ENCODE peak calls at places on chromosome 10, in ten cellular contexts. O, L, F, S, W, V, C, D, P and N are unnamed samples.

GRCh38 chr10:100516847-100517246 is 2.8 kb downstream of the SEC31B start:
- DNase-seq in W (peak), F (peak), S (no peak), P (no peak), O (no peak), C (no peak), D (no peak), L (peak), V (peak), N (no peak)

GRCh38 chr10:49139866-49140195 is 6.0 kb upstream of the FAM170B start:
- DNase-seq in D (peak), C (peak), S (no peak), P (no peak), O (no peak), V (no peak), W (peak), L (no peak), F (no peak), N (no peak)

GRCh38 chr10:132796846-132797245 is 10.9 kb upstream of the NKX6-2 start:
- DNase-seq in D (no peak), S (no peak), W (no peak), P (no peak), O (no peak), V (no peak), C (no peak), F (no peak), L (peak), N (no peak)

GRCh38 chr10:46539596-46540411 is 16.7 kb downstream of the GPRIN2 start:
- DNase-seq in L (peak), C (peak), D (no peak), O (no peak), W (peak), P (no peak), S (no peak), F (no peak), V (no peak), N (peak)

GRCh38 chr10:80161321-80162084 is 29.0 kb downstream of the PLAC9 start:
- DNase-seq in S (no peak), F (no peak), W (peak), L (no peak), D (no peak), O (no peak), C (no peak), V (peak), P (no peak), N (no peak)

GRCh38 chr10:133215586-133215985 is 14.4 kb upstream of the UTF1 start:
- DNase-seq in F (no peak), V (no peak), O (no peak), W (no peak), L (no peak), S (no peak), C (no peak), P (no peak), D (no peak), N (no peak)

GRCh38 chr10:78742730-78743615 is 325.8 kb upstream of the ZMIZ1 start:
- DNase-seq in D (peak), P (no peak), L (peak), F (no peak), S (no peak), O (no peak), C (no peak), W (no peak), V (no peak), N (no peak)

GRCh38 chr10:127971973-127972615 is 65.2 kb downstream of the PTPRE start:
- DNase-seq in F (no peak), L (no peak), W (no peak), P (no peak), D (no peak), C (no peak), V (no peak), O (no peak), S (no peak), N (no peak)

GRCh38 chr10:62528441-62528840 is 154.3 kb downstream of the ZNF365 start:
- DNase-seq in F (no peak), D (no peak), P (no peak), S (peak), W (no peak), C (no peak), V (no peak), O (no peak), L (no peak), N (no peak)

GRCh38 chr10:131660427-131660826 is 240.4 kb upstream of the PPP2R2D start:
- DNase-seq in W (no peak), V (no peak), P (no peak), S (no peak), F (no peak), O (no peak), C (no peak), D (no peak), L (no peak), N (no peak)

GRCh38 chr10:82463165-82463564 is 588.2 kb downstream of the NRG3 start:
- DNase-seq in S (no peak), O (no peak), W (no peak), L (no peak), D (no peak), C (no peak), F (no peak), V (no peak), P (no peak), N (no peak)

GRCh38 chr10:19532411-19532810 is 283.8 kb upstream of the PLXDC2 start:
- DNase-seq in C (no peak), L (no peak), W (no peak), F (no peak), P (no peak), S (no peak), V (no peak), D (no peak), O (no peak), N (no peak)

GRCh38 chr10:51251110-51251509 is 176.8 kb downstream of the PRKG1 start:
- DNase-seq in S (no peak), D (no peak), C (no peak), O (no peak), W (no peak), P (no peak), F (no peak), L (no peak), V (no peak), N (no peak)

GRCh38 chr10:317219-317868 is 182.1 kb downstream of the ZMYND11 start:
- DNase-seq in O (no peak), S (peak), L (no peak), D (peak), P (peak), V (no peak), F (no peak), W (no peak), C (peak), N (peak)

GRCh38 chr10:123144697-123145541 is 3.0 kb upstream of the HMX2 start:
- DNase-seq in C (no peak), P (no peak), O (no peak), D (no peak), S (peak), F (peak), W (no peak), L (peak), V (no peak), N (no peak)

GRCh38 chr10:60444494-60445064 is 54.9 kb upstream of the ANK3 start:
- DNase-seq in O (no peak), C (peak), D (no peak), L (no peak), P (no peak), S (peak), W (peak), V (peak), F (no peak), N (no peak)

GRCh38 chr10:86899670-86900276 is 57.6 kb downstream of the MMRN2 start:
- DNase-seq in O (peak), P (peak), F (peak), D (peak), L (peak), W (peak), C (peak), S (peak), V (peak), N (peak)

GRCh38 chr10:100338434-100339036 is 8.5 kb upstream of the SCD start:
- DNase-seq in O (peak), W (peak), P (peak), D (peak), F (peak), V (peak), S (peak), L (peak), C (peak), N (peak)

GRCh38 chr10:130189466-130190064 is 53.4 kb downstream of the GLRX3 start:
- DNase-seq in D (no peak), V (no peak), F (no peak), S (peak), P (no peak), O (no peak), L (no peak), C (no peak), W (no peak), N (no peak)

GRCh38 chr10:3763852-3764625 is 21.0 kb downstream of the KLF6 start:
- DNase-seq in V (no peak), D (no peak), S (no peak), W (no peak), P (no peak), C (peak), L (no peak), F (no peak), O (no peak), N (no peak)

GRCh38 chr10:122091722-122092121 is 102.8 kb downstream of the TACC2 start:
- DNase-seq in V (no peak), W (no peak), C (no peak), L (no peak), S (no peak), O (no peak), F (no peak), D (no peak), P (no peak), N (no peak)

GRCh38 chr10:69362471-69362954 is 54.2 kb downstream of the TACR2 start:
- DNase-seq in W (peak), F (no peak), V (no peak), S (no peak), C (peak), D (peak), P (peak), L (no peak), O (peak), N (peak)

DNA sequence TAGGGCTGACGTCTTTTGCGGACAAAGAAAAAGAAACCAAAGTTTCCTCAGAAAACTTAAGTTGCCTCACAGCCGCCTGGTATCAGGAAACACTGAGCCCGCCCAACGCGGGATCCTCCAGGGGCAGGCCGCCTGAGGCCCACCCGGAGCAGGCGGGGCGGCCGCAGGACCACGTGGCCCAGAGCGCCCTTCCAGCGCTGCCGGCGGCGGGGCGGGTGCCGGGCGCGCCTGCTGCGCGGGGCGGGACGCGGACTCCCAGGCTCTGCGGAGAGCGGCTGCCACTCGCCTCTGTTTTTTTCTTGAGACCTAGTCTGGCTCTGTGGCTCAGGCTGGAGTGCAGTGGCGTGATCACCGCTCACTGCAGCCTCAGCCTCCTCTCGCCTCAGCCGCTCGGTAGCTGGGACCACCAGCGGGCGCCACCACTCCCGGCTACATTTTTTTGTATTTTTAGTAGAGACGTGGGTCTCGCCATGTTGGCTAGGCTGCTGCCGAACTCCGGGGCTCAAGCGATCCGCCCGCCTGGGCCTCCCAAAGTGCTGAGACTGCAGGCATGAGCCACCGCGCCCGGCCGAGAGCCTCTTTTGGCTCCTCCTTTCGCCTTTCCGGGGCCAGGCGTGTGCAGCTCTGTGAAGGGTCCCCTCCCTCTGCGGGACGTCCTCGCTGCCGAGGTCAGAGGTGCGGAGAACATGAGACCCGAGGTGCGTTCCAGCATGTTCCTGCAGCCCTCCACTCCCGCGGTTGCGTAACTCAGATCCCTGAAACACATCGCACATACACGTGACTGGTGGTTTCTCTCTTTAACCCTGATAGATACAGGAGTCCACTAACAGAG is 11.6 kb upstream of the HNRNPF start:
- DNase-seq in O (peak), D (peak), L (peak), W (peak), P (peak), C (peak), F (peak), S (peak), V (peak), N (peak)
- TF ChIP-seq CTCF in O (no peak), D (peak), L (no peak), W (peak), P (peak), C (peak), F (no peak), S (peak), V (no peak), N (peak)

GRCh38 chr10:117462424-117462792 is 80.1 kb upstream of the EMX2 start:
- DNase-seq in D (no peak), P (no peak), C (no peak), O (no peak), L (no peak), F (peak), V (peak), W (no peak), S (no peak), N (peak)
- TF ChIP-seq CTCF in D (no peak), P (no peak), C (peak), O (no peak), L (peak), F (peak), V (peak), W (peak), S (no peak), N (peak)

GRCh38 chr10:95561200-95562177 is at the start of gene SORBS1:
- DNase-seq in W (peak), V (peak), F (peak), P (peak), O (peak), C (peak), S (peak), D (peak), L (peak), N (peak)

GRCh38 chr10:95560288-95561199 is 627 bp downstream of the SORBS1 start:
- DNase-seq in P (peak), D (peak), W (no peak), L (peak), S (peak), V (peak), C (peak), F (peak), O (peak), N (peak)

GRCh38 chr10:95559466-95559865 is 1.7 kb downstream of the SORBS1 start:
- DNase-seq in L (peak), O (no peak), W (no peak), S (no peak), F (no peak), V (no peak), D (peak), P (no peak), C (no peak), N (peak)

GRCh38 chr10:95556994-95557767 is 4.0 kb downstream of the SORBS1 start:
- DNase-seq in D (no peak), C (no peak), O (no peak), L (no peak), S (no peak), F (no peak), W (no peak), P (no peak), V (no peak), N (no peak)

GRCh38 chr10:95558593-95559320 is 2.4 kb downstream of the SORBS1 start:
- DNase-seq in F (no peak), P (no peak), D (no peak), C (no peak), O (no peak), V (no peak), S (no peak), W (no peak), L (no peak), N (peak)
- TF ChIP-seq CTCF in F (no peak), P (no peak), D (peak), C (no peak), O (no peak), V (no peak), S (no peak), W (no peak), L (no peak), N (no peak)

GRCh38 chr10:63865210-63865609 is 344.0 kb downstream of the REEP3 start:
- DNase-seq in S (no peak), O (no peak), L (peak), P (no peak), D (no peak), V (no peak), C (no peak), W (no peak), F (no peak), N (no peak)
- TF ChIP-seq CTCF in S (no peak), O (no peak), L (no peak), P (no peak), D (no peak), V (peak), C (no peak), W (no peak), F (no peak), N (no peak)

DNA sequence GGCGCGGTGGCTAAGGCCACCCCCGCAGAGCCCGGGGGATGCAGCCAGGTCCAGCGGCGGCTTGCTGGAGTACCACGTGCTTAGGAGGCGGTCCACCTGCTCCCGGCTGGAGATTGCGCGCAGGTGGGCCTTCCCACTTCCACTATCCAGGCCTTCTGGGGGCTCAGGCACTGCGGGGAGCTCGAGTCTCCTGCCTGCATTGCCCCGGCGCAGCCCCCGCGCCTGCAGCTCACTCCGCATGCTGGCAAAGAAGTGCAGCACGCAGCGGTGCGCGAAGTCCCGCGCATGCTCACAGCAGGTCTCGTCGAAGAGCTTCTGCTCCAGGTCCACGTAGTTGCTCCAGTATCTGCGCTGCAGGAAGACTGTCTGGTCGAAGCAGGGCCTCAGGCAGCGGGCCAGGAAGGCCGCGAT is 5.8 kb downstream of the CALHM3 start:
- DNase-seq in O (no peak), C (no peak), W (no peak), D (no peak), F (no peak), L (no peak), V (no peak), P (no peak), S (no peak), N (no peak)
- TF ChIP-seq CTCF in O (no peak), C (no peak), W (no peak), D (no peak), F (no peak), L (no peak), V (no peak), P (no peak), S (no peak), N (no peak)

GRCh38 chr10:76879116-76879706 is 758.4 kb downstream of the KCNMA1 start:
- DNase-seq in S (no peak), P (no peak), V (no peak), O (no peak), F (no peak), D (no peak), W (no peak), C (no peak), L (no peak), N (no peak)

GRCh38 chr10:76882245-76882644 is 755.4 kb downstream of the KCNMA1 start:
- DNase-seq in V (no peak), C (no peak), W (no peak), D (no peak), L (no peak), S (peak), F (no peak), O (no peak), P (no peak), N (no peak)

GRCh38 chr10:76878514-76878913 is 759.1 kb downstream of the KCNMA1 start:
- DNase-seq in P (no peak), L (no peak), C (no peak), F (no peak), V (no peak), O (no peak), W (no peak), S (no peak), D (no peak), N (no peak)

GRCh38 chr10:76881477-76882220 is 756.0 kb downstream of the KCNMA1 start:
- DNase-seq in V (no peak), C (peak), D (no peak), F (no peak), W (no peak), L (no peak), S (no peak), O (no peak), P (no peak), N (no peak)

DNA sequence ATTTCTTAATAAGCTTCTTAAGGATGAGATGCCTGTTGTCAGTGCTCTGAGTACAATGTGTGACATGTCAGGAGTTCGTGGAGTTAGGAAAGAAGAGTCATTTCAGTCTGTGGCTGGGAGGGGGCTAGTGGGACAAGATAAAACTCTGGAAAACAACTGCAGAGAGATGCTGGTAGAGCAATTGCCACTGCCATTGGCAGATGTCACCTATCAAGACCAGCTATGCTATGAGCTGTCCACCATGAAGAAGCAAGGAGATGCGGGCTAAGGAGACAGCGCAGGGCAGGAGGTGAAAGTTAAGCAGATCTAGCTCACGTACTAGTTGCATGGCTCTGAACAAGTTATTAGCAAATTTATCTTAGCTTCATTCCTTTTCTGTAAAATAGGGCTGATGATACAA is 756.7 kb downstream of the KCNMA1 start:
- DNase-seq in L (no peak), W (no peak), F (no peak), S (no peak), P (no peak), O (no peak), D (no peak), V (no peak), C (no peak), N (no peak)
- TF ChIP-seq CTCF in L (no peak), W (no peak), F (no peak), S (no peak), P (no peak), O (no peak), D (no peak), V (no peak), C (no peak), N (no peak)

GRCh38 chr10:5948999-5949759 is 28.2 kb downstream of the IL15RA start:
- DNase-seq in O (peak), D (peak), W (peak), C (peak), V (peak), F (peak), P (peak), S (peak), L (peak), N (peak)
- TF ChIP-seq CTCF in O (peak), D (peak), W (peak), C (peak), V (peak), F (peak), P (peak), S (no peak), L (peak), N (peak)

GRCh38 chr10:11179231-11180105 is 161.8 kb downstream of the CELF2 start:
- DNase-seq in D (no peak), F (no peak), S (no peak), P (no peak), W (no peak), V (no peak), O (no peak), L (no peak), C (no peak), N (no peak)

GRCh38 chr10:11175823-11176243 is 158.2 kb downstream of the CELF2 start:
- DNase-seq in S (peak), C (no peak), F (no peak), L (no peak), W (no peak), V (no peak), D (no peak), O (no peak), P (no peak), N (no peak)

GRCh38 chr10:11178606-11179221 is 161.0 kb downstream of the CELF2 start:
- DNase-seq in F (peak), D (peak), L (no peak), W (no peak), C (peak), S (peak), P (peak), O (no peak), V (peak), N (no peak)

GRCh38 chr10:11176746-11177145 is 159.1 kb downstream of the CELF2 start:
- DNase-seq in P (no peak), D (no peak), O (no peak), V (no peak), S (no peak), L (no peak), C (no peak), F (no peak), W (no peak), N (no peak)

GRCh38 chr10:11177926-11178453 is 160.3 kb downstream of the CELF2 start:
- DNase-seq in S (no peak), W (no peak), C (no peak), V (peak), P (peak), D (no peak), F (peak), O (no peak), L (no peak), N (no peak)
- TF ChIP-seq CTCF in S (no peak), W (no peak), C (no peak), V (no peak), P (peak), D (peak), F (no peak), O (no peak), L (no peak), N (no peak)

GRCh38 chr10:13417459-13418126 is 69.5 kb upstream of the SEPHS1 start:
- DNase-seq in P (no peak), W (no peak), F (peak), C (no peak), S (no peak), V (no peak), L (no peak), O (no peak), D (no peak), N (no peak)

GRCh38 chr10:13416760-13417159 is 68.7 kb upstream of the SEPHS1 start:
- DNase-seq in W (no peak), C (no peak), D (no peak), O (no peak), V (no peak), F (no peak), L (no peak), P (no peak), S (no peak), N (no peak)

GRCh38 chr10:13414137-13414536 is 66.0 kb upstream of the SEPHS1 start:
- DNase-seq in O (no peak), V (no peak), D (no peak), L (no peak), P (no peak), W (no peak), F (no peak), S (no peak), C (no peak), N (no peak)

GRCh38 chr10:13412894-13413293 is 64.8 kb upstream of the SEPHS1 start:
- DNase-seq in F (no peak), W (no peak), L (no peak), S (no peak), C (no peak), D (no peak), O (no peak), P (no peak), V (no peak), N (no peak)

GRCh38 chr10:13414855-13415254 is 66.8 kb upstream of the SEPHS1 start:
- DNase-seq in P (no peak), O (no peak), D (no peak), F (peak), S (no peak), V (peak), C (peak), W (peak), L (no peak), N (no peak)
- TF ChIP-seq CTCF in P (no peak), O (no peak), D (no peak), F (peak), S (no peak), V (peak), C (peak), W (no peak), L (no peak), N (no peak)